ENCODE peak calls at places on chromosomes 1 and 21, in eight cellular contexts. One of them, this sample, is unnamed.

GRCh38 chr1:110746644-110747259 is 72.0 kb upstream of the KCNA3 start:
- DNase-seq in psoas muscle: peak
- DNase-seq in cardiac muscle cell: peak
- DNase-seq in sigmoid colon: no peak
- DNase-seq in retinal pigment epithelial cell: peak
- DNase-seq in stomach: no peak
- DNase-seq in mucosa of descending colon: peak
- DNase-seq in IMR-90: peak
- DNase-seq in this sample: no peak

GRCh38 chr1:91650764-91651163 is 150.1 kb downstream of the CDC7 start:
- DNase-seq in stomach: peak
- DNase-seq in cardiac muscle cell: no peak
- DNase-seq in sigmoid colon: peak
- DNase-seq in psoas muscle: peak
- DNase-seq in mucosa of descending colon: peak
- DNase-seq in IMR-90: peak
- DNase-seq in retinal pigment epithelial cell: peak
- DNase-seq in this sample: peak

GRCh38 chr1:243253211-243253926 is 1.7 kb downstream of the CEP170 start:
- DNase-seq in mucosa of descending colon: no peak
- DNase-seq in cardiac muscle cell: no peak
- DNase-seq in sigmoid colon: no peak
- DNase-seq in stomach: no peak
- DNase-seq in retinal pigment epithelial cell: no peak
- DNase-seq in IMR-90: peak
- DNase-seq in psoas muscle: no peak
- DNase-seq in this sample: no peak

GRCh38 chr21:35563885-35564451 is 496.4 kb downstream of the SETD4 start:
- DNase-seq in psoas muscle: peak
- DNase-seq in retinal pigment epithelial cell: no peak
- DNase-seq in mucosa of descending colon: peak
- DNase-seq in sigmoid colon: peak
- DNase-seq in stomach: no peak
- DNase-seq in cardiac muscle cell: no peak
- DNase-seq in IMR-90: peak
- DNase-seq in this sample: peak

GRCh38 chr1:26019641-26020315 is 1.8 kb upstream of the EXTL1 start:
- DNase-seq in sigmoid colon: no peak
- DNase-seq in cardiac muscle cell: no peak
- DNase-seq in psoas muscle: no peak
- DNase-seq in stomach: no peak
- DNase-seq in retinal pigment epithelial cell: no peak
- DNase-seq in mucosa of descending colon: no peak
- DNase-seq in IMR-90: peak
- DNase-seq in this sample: no peak

GRCh38 chr21:43827015-43827611 is 37.7 kb downstream of the RRP1 start:
- DNase-seq in mucosa of descending colon: no peak
- DNase-seq in cardiac muscle cell: no peak
- DNase-seq in psoas muscle: peak
- DNase-seq in retinal pigment epithelial cell: no peak
- DNase-seq in stomach: no peak
- DNase-seq in sigmoid colon: peak
- DNase-seq in IMR-90: peak
- DNase-seq in this sample: no peak

GRCh38 chr1:163813251-163813650 is 491.5 kb downstream of the NUF2 start:
- DNase-seq in stomach: no peak
- DNase-seq in psoas muscle: no peak
- DNase-seq in mucosa of descending colon: no peak
- DNase-seq in sigmoid colon: no peak
- DNase-seq in cardiac muscle cell: no peak
- DNase-seq in IMR-90: no peak
- DNase-seq in retinal pigment epithelial cell: no peak
- DNase-seq in this sample: no peak

GRCh38 chr21:35026617-35027557 is 22.2 kb downstream of the RUNX1 start:
- DNase-seq in sigmoid colon: peak
- DNase-seq in IMR-90: peak
- DNase-seq in stomach: peak
- DNase-seq in psoas muscle: peak
- DNase-seq in cardiac muscle cell: peak
- DNase-seq in retinal pigment epithelial cell: no peak
- DNase-seq in mucosa of descending colon: peak
- DNase-seq in this sample: peak

GRCh38 chr1:72397786-72398185 is 115.4 kb upstream of the NEGR1 start:
- DNase-seq in stomach: no peak
- DNase-seq in mucosa of descending colon: peak
- DNase-seq in psoas muscle: no peak
- DNase-seq in retinal pigment epithelial cell: peak
- DNase-seq in IMR-90: peak
- DNase-seq in cardiac muscle cell: no peak
- DNase-seq in sigmoid colon: no peak
- DNase-seq in this sample: no peak

DNA sequence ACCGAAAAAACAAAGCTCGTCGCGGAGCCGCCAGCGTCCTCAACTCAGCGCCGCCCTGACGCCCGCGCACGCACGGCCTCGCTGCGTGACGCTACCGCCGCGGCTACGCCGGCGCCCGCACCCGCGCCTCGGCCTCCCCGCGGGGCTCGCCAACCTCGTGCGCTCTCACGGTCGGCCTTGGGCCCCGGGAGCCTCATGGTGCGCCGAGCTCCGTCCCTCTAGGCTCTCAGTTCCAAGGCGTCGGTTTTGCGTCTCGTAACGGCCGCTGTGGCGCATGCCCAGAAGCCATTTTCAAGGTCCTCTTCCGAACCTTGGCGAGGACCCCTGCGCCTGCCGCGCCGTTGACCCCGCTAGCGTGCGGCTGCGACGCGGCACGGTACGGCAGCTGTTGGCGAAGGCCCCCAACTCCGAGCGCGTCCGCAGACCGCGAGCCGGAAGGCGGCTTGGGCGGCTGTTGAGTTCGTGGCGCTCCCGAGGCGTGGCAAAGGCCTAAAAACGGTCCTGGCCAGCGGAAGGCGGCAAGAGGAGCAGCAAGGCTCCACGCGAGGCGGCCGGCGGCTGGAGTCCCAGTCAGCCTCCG is at the start of gene HENMT1:
- DNase-seq in retinal pigment epithelial cell: no peak
- DNase-seq in psoas muscle: peak
- DNase-seq in IMR-90: peak
- DNase-seq in sigmoid colon: peak
- DNase-seq in mucosa of descending colon: peak
- DNase-seq in stomach: peak
- DNase-seq in cardiac muscle cell: peak
- DNase-seq in this sample: peak
- H3K4me3 ChIP-seq in retinal pigment epithelial cell: peak
- H3K4me3 ChIP-seq in psoas muscle: peak
- H3K4me3 ChIP-seq in IMR-90: peak
- H3K4me3 ChIP-seq in sigmoid colon: peak
- H3K4me3 ChIP-seq in mucosa of descending colon: peak
- H3K4me3 ChIP-seq in stomach: peak
- H3K4me3 ChIP-seq in cardiac muscle cell: peak
- H3K4me3 ChIP-seq in this sample: peak

DNA sequence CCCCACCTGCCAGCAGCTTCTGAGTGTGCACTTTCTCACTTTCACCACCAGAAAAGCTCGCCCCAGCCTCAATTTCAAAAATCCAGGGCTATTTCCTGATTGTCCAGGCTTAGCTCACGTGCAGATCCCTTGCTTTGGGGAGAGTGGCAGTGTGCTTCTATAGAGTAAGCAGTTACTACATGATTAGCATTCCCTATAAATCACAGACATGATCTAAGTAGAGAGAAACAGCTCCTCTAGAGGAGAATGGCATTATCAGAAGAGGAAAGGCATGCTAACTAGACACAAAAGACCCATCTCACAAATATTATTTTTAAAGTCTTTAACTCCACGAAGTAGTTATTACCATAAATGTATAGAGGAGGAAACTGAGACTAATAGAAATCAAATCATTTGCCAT is 455.9 kb upstream of the PKN2 start:
- DNase-seq in retinal pigment epithelial cell: no peak
- DNase-seq in cardiac muscle cell: no peak
- DNase-seq in IMR-90: no peak
- DNase-seq in sigmoid colon: no peak
- DNase-seq in mucosa of descending colon: no peak
- DNase-seq in stomach: no peak
- DNase-seq in psoas muscle: no peak
- DNase-seq in this sample: no peak
- TF ChIP-seq CTCF in retinal pigment epithelial cell: peak
- TF ChIP-seq CTCF in cardiac muscle cell: no peak
- TF ChIP-seq CTCF in IMR-90: no peak
- TF ChIP-seq CTCF in sigmoid colon: no peak
- TF ChIP-seq CTCF in mucosa of descending colon: no peak
- TF ChIP-seq CTCF in stomach: no peak
- TF ChIP-seq CTCF in psoas muscle: no peak
- TF ChIP-seq CTCF in this sample: no peak

GRCh38 chr1:95742591-95743089 is 508.6 kb downstream of the RWDD3 start:
- DNase-seq in cardiac muscle cell: no peak
- DNase-seq in mucosa of descending colon: no peak
- DNase-seq in retinal pigment epithelial cell: peak
- DNase-seq in psoas muscle: no peak
- DNase-seq in stomach: no peak
- DNase-seq in sigmoid colon: no peak
- DNase-seq in IMR-90: peak
- DNase-seq in this sample: no peak
- H3K4me3 ChIP-seq in cardiac muscle cell: no peak
- H3K4me3 ChIP-seq in mucosa of descending colon: no peak
- H3K4me3 ChIP-seq in retinal pigment epithelial cell: no peak
- H3K4me3 ChIP-seq in psoas muscle: no peak
- H3K4me3 ChIP-seq in stomach: no peak
- H3K4me3 ChIP-seq in sigmoid colon: no peak
- H3K4me3 ChIP-seq in IMR-90: no peak
- H3K4me3 ChIP-seq in this sample: no peak

GRCh38 chr1:41444246-41444645 is 40.2 kb downstream of the EDN2 start:
- DNase-seq in mucosa of descending colon: no peak
- DNase-seq in stomach: no peak
- DNase-seq in sigmoid colon: no peak
- DNase-seq in psoas muscle: no peak
- DNase-seq in cardiac muscle cell: no peak
- DNase-seq in IMR-90: no peak
- DNase-seq in retinal pigment epithelial cell: no peak
- DNase-seq in this sample: no peak
- TF ChIP-seq CTCF in mucosa of descending colon: no peak
- TF ChIP-seq CTCF in stomach: no peak
- TF ChIP-seq CTCF in sigmoid colon: no peak
- TF ChIP-seq CTCF in psoas muscle: no peak
- TF ChIP-seq CTCF in cardiac muscle cell: peak
- TF ChIP-seq CTCF in IMR-90: no peak
- TF ChIP-seq CTCF in retinal pigment epithelial cell: peak
- TF ChIP-seq CTCF in this sample: no peak

GRCh38 chr1:95084317-95085176 is 11.8 kb upstream of the ALG14 start:
- DNase-seq in mucosa of descending colon: peak
- DNase-seq in psoas muscle: no peak
- DNase-seq in stomach: no peak
- DNase-seq in sigmoid colon: no peak
- DNase-seq in retinal pigment epithelial cell: no peak
- DNase-seq in IMR-90: peak
- DNase-seq in cardiac muscle cell: peak
- DNase-seq in this sample: no peak
- H3K4me3 ChIP-seq in mucosa of descending colon: no peak
- H3K4me3 ChIP-seq in psoas muscle: no peak
- H3K4me3 ChIP-seq in stomach: no peak
- H3K4me3 ChIP-seq in sigmoid colon: no peak
- H3K4me3 ChIP-seq in retinal pigment epithelial cell: no peak
- H3K4me3 ChIP-seq in IMR-90: no peak
- H3K4me3 ChIP-seq in cardiac muscle cell: no peak
- H3K4me3 ChIP-seq in this sample: no peak

GRCh38 chr1:77063118-77063517 is 156.1 kb downstream of the PIGK start:
- DNase-seq in sigmoid colon: no peak
- DNase-seq in IMR-90: no peak
- DNase-seq in psoas muscle: no peak
- DNase-seq in cardiac muscle cell: peak
- DNase-seq in stomach: no peak
- DNase-seq in mucosa of descending colon: no peak
- DNase-seq in retinal pigment epithelial cell: no peak
- DNase-seq in this sample: no peak
- TF ChIP-seq CTCF in sigmoid colon: no peak
- TF ChIP-seq CTCF in IMR-90: no peak
- TF ChIP-seq CTCF in psoas muscle: no peak
- TF ChIP-seq CTCF in cardiac muscle cell: no peak
- TF ChIP-seq CTCF in stomach: no peak
- TF ChIP-seq CTCF in mucosa of descending colon: no peak
- TF ChIP-seq CTCF in retinal pigment epithelial cell: no peak
- TF ChIP-seq CTCF in this sample: no peak

GRCh38 chr21:36747114-36747814 is 48.3 kb downstream of the SIM2 start:
- DNase-seq in IMR-90: no peak
- DNase-seq in sigmoid colon: no peak
- DNase-seq in stomach: no peak
- DNase-seq in mucosa of descending colon: peak
- DNase-seq in retinal pigment epithelial cell: no peak
- DNase-seq in cardiac muscle cell: peak
- DNase-seq in psoas muscle: no peak
- DNase-seq in this sample: no peak
- H3K4me3 ChIP-seq in IMR-90: peak
- H3K4me3 ChIP-seq in sigmoid colon: no peak
- H3K4me3 ChIP-seq in stomach: peak
- H3K4me3 ChIP-seq in mucosa of descending colon: no peak
- H3K4me3 ChIP-seq in retinal pigment epithelial cell: peak
- H3K4me3 ChIP-seq in cardiac muscle cell: peak
- H3K4me3 ChIP-seq in psoas muscle: peak
- H3K4me3 ChIP-seq in this sample: peak

GRCh38 chr1:3516481-3516869 is 62.0 kb downstream of the ARHGEF16 start:
- DNase-seq in sigmoid colon: no peak
- DNase-seq in mucosa of descending colon: no peak
- DNase-seq in psoas muscle: no peak
- DNase-seq in cardiac muscle cell: no peak
- DNase-seq in retinal pigment epithelial cell: no peak
- DNase-seq in stomach: no peak
- DNase-seq in IMR-90: no peak
- DNase-seq in this sample: no peak

GRCh38 chr1:3518256-3518655 is 63.8 kb downstream of the ARHGEF16 start:
- DNase-seq in retinal pigment epithelial cell: no peak
- DNase-seq in stomach: no peak
- DNase-seq in cardiac muscle cell: no peak
- DNase-seq in psoas muscle: no peak
- DNase-seq in IMR-90: no peak
- DNase-seq in sigmoid colon: no peak
- DNase-seq in mucosa of descending colon: no peak
- DNase-seq in this sample: no peak

GRCh38 chr1:3515774-3516480 is 61.5 kb downstream of the ARHGEF16 start:
- DNase-seq in sigmoid colon: no peak
- DNase-seq in cardiac muscle cell: no peak
- DNase-seq in mucosa of descending colon: no peak
- DNase-seq in IMR-90: no peak
- DNase-seq in stomach: no peak
- DNase-seq in psoas muscle: no peak
- DNase-seq in retinal pigment epithelial cell: no peak
- DNase-seq in this sample: no peak

GRCh38 chr1:3515272-3515671 is 60.8 kb downstream of the ARHGEF16 start:
- DNase-seq in IMR-90: no peak
- DNase-seq in cardiac muscle cell: no peak
- DNase-seq in sigmoid colon: no peak
- DNase-seq in mucosa of descending colon: no peak
- DNase-seq in psoas muscle: no peak
- DNase-seq in stomach: no peak
- DNase-seq in retinal pigment epithelial cell: no peak
- DNase-seq in this sample: no peak

DNA sequence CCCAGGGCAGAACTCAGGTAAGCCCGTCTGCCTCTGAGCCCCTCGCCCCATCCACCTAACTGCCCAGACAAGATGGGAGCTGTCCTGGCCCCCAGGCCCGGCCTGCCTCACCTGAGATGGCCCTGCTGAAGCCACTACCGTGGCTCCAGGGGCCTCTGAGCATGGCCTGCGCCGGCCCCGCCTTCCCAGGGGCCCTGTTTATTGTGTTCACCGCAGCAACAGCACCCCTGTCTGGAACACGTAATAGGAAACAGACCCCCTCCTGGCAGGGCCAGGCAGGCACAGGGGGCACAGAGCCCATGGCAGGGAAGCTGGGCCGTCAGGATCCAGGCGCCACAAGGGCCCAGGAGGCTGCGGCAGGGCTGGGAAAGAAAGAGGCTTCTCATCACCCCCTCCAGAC is 62.4 kb downstream of the ARHGEF16 start:
- DNase-seq in retinal pigment epithelial cell: no peak
- DNase-seq in cardiac muscle cell: no peak
- DNase-seq in mucosa of descending colon: no peak
- DNase-seq in IMR-90: no peak
- DNase-seq in psoas muscle: no peak
- DNase-seq in sigmoid colon: no peak
- DNase-seq in stomach: no peak
- DNase-seq in this sample: no peak
- TF ChIP-seq CTCF in retinal pigment epithelial cell: no peak
- TF ChIP-seq CTCF in cardiac muscle cell: no peak
- TF ChIP-seq CTCF in mucosa of descending colon: no peak
- TF ChIP-seq CTCF in IMR-90: no peak
- TF ChIP-seq CTCF in psoas muscle: no peak
- TF ChIP-seq CTCF in sigmoid colon: no peak
- TF ChIP-seq CTCF in stomach: no peak
- TF ChIP-seq CTCF in this sample: no peak